ENCODE peak calls at places on chromosomes 12 and 14, in seven cellular contexts. One of them, this sample, is unnamed.
A peak's percentile ranks its signal among the peaks of the same experiment; 100 is the strongest.

GRCh38 chr12:118060301-118061010 is 523 bp downstream of the WSB2 start:
- DNase-seq in cardiac fibroblast: peak; percentile 45
- DNase-seq in tibial artery: peak; percentile 30
- DNase-seq in PC-3: peak; percentile 38
- DNase-seq in B cell: peak; percentile 29
- DNase-seq in glutamatergic neuron: peak; percentile 50
- DNase-seq in endothelial cell: peak; percentile 45
- DNase-seq in this sample: peak; percentile 44

GRCh38 chr12:12379831-12380730 is 23.2 kb downstream of the BORCS5 start:
- DNase-seq in endothelial cell: no peak
- DNase-seq in cardiac fibroblast: peak; percentile 32
- DNase-seq in PC-3: no peak
- DNase-seq in B cell: peak; percentile 29
- DNase-seq in glutamatergic neuron: no peak
- DNase-seq in tibial artery: no peak
- DNase-seq in this sample: peak; percentile 30

GRCh38 chr12:123949118-123949774 is 23.4 kb downstream of the CCDC92 start:
- DNase-seq in B cell: no peak
- DNase-seq in cardiac fibroblast: no peak
- DNase-seq in endothelial cell: no peak
- DNase-seq in tibial artery: no peak
- DNase-seq in glutamatergic neuron: peak; percentile 49
- DNase-seq in PC-3: no peak
- DNase-seq in this sample: no peak

GRCh38 chr12:93570552-93571359 is 1.7 kb upstream of the SOCS2 start:
- DNase-seq in cardiac fibroblast: peak; percentile 97
- DNase-seq in B cell: peak; percentile 83
- DNase-seq in glutamatergic neuron: peak; percentile 91
- DNase-seq in endothelial cell: peak; percentile 91
- DNase-seq in PC-3: peak; percentile 93
- DNase-seq in tibial artery: peak; percentile 91
- DNase-seq in this sample: peak; percentile 96

GRCh38 chr14:74609721-74610120 is 2.3 kb downstream of the LTBP2 start:
- DNase-seq in B cell: no peak
- DNase-seq in cardiac fibroblast: peak; percentile 32
- DNase-seq in PC-3: no peak
- DNase-seq in glutamatergic neuron: no peak
- DNase-seq in tibial artery: no peak
- DNase-seq in endothelial cell: no peak
- DNase-seq in this sample: no peak

GRCh38 chr14:104886690-104887622 is 21.9 kb downstream of the CEP170B start:
- DNase-seq in endothelial cell: peak; percentile 3
- DNase-seq in cardiac fibroblast: no peak
- DNase-seq in tibial artery: no peak
- DNase-seq in B cell: no peak
- DNase-seq in glutamatergic neuron: no peak
- DNase-seq in PC-3: no peak
- DNase-seq in this sample: no peak

GRCh38 chr12:60437297-60437696 is 841.5 kb downstream of the SLC16A7 start:
- DNase-seq in B cell: no peak
- DNase-seq in tibial artery: no peak
- DNase-seq in endothelial cell: no peak
- DNase-seq in cardiac fibroblast: no peak
- DNase-seq in glutamatergic neuron: no peak
- DNase-seq in PC-3: no peak
- DNase-seq in this sample: no peak

GRCh38 chr12:124698211-124698997 is 131.0 kb upstream of the NCOR2 start:
- DNase-seq in glutamatergic neuron: no peak
- DNase-seq in B cell: no peak
- DNase-seq in PC-3: no peak
- DNase-seq in cardiac fibroblast: peak; percentile 93
- DNase-seq in tibial artery: no peak
- DNase-seq in endothelial cell: no peak
- DNase-seq in this sample: no peak

GRCh38 chr14:83816755-83817154 is 1713.2 kb upstream of the FLRT2 start:
- DNase-seq in PC-3: peak; percentile 64
- DNase-seq in cardiac fibroblast: peak; percentile 32
- DNase-seq in glutamatergic neuron: no peak
- DNase-seq in tibial artery: no peak
- DNase-seq in B cell: no peak
- DNase-seq in endothelial cell: no peak
- DNase-seq in this sample: no peak

GRCh38 chr14:63727231-63727735 is 582 bp downstream of the SGPP1 start:
- DNase-seq in B cell: peak; percentile 24
- DNase-seq in endothelial cell: peak; percentile 57
- DNase-seq in tibial artery: peak; percentile 36
- DNase-seq in glutamatergic neuron: peak; percentile 58
- DNase-seq in PC-3: peak; percentile 15
- DNase-seq in cardiac fibroblast: peak; percentile 50
- DNase-seq in this sample: peak; percentile 17

GRCh38 chr12:50017047-50017446 is 8.2 kb downstream of the RACGAP1 start:
- DNase-seq in tibial artery: peak; percentile 77
- DNase-seq in glutamatergic neuron: no peak
- DNase-seq in cardiac fibroblast: peak; percentile 96
- DNase-seq in B cell: no peak
- DNase-seq in endothelial cell: no peak
- DNase-seq in PC-3: no peak
- DNase-seq in this sample: no peak

GRCh38 chr12:65200007-65200665 is 30.8 kb downstream of the LEMD3 start:
- DNase-seq in endothelial cell: no peak
- DNase-seq in PC-3: no peak
- DNase-seq in glutamatergic neuron: no peak
- DNase-seq in B cell: no peak
- DNase-seq in tibial artery: no peak
- DNase-seq in cardiac fibroblast: no peak
- DNase-seq in this sample: no peak

GRCh38 chr12:101759396-101760047 is 20.3 kb upstream of the SYCP3 start:
- DNase-seq in glutamatergic neuron: no peak
- DNase-seq in B cell: peak; percentile 28
- DNase-seq in cardiac fibroblast: peak; percentile 49
- DNase-seq in tibial artery: no peak
- DNase-seq in PC-3: peak; percentile 72
- DNase-seq in endothelial cell: no peak
- DNase-seq in this sample: no peak

DNA sequence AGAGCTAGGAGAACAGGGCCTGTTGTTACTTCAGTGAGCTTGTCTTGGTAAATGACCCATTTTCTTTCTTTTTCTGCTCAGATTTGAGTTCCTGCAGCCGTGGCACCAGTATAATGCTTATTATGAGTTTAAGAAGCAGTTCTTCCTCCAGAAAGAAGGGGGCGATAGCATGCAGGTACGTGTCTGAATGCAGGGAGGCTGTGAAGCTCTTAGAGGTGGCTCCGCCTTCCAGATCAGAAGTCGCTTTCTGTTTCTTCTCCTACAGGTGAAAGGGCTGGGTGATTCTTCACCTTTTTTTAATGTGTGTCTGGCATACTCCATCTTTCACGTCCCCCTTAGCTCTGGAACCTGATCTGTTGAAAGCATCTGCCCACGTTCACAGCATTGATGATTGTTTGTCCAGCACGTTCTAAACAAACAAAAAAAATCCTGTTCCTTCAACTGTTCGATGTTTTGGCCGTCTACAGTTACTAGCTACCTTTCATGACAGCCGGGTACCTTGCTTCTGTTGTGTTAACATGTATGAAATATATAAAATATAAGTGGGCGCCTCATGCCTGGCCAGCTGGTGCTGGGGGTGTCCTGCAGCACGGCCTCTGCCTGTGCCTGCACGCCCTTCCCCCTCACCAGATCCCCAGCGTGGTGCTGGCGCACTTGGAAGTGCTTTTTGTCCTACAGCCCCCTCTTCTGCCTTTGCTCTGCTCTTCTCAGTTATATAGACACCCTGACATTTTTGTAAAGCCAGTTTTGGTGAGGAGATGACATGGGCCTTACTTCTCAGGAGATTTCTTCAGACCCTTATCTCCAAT is 44.6 kb downstream of the SFSWAP start:
- DNase-seq in B cell: peak; percentile 80
- DNase-seq in PC-3: peak; percentile 61
- DNase-seq in cardiac fibroblast: peak; percentile 23
- DNase-seq in endothelial cell: no peak
- DNase-seq in tibial artery: no peak
- DNase-seq in glutamatergic neuron: no peak
- DNase-seq in this sample: peak; percentile 53
- TF ChIP-seq CTCF in B cell: peak; percentile 71
- TF ChIP-seq CTCF in PC-3: peak; percentile 78
- TF ChIP-seq CTCF in cardiac fibroblast: peak; percentile 38
- TF ChIP-seq CTCF in endothelial cell: peak; percentile 35
- TF ChIP-seq CTCF in tibial artery: no peak
- TF ChIP-seq CTCF in glutamatergic neuron: peak; percentile 47
- TF ChIP-seq CTCF in this sample: peak; percentile 56

DNA sequence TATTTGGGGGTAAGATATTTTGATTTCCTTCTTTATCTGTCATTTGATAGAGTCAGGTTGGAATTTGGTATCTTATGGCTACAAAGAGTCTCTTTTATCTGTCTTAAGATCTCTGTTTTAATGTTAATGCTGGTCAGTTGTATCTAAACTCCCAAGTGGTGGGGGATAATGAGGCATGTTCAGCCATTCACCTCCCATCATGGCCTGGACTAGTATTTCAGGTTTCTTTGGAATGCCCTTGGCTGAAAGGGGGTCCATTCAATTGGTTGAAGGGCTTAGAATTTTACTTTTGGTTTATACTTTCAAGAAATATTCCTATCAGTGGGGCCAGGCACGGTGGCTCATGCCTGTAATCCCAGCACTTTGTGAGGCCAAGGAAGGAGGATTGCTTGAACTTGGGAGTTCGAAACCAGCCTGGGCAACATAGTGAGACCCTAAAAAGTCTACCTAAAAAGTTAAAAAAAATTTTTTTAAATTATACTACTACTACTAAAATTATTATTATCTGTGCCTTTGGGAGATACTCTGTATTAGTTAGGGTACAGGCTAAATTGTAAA is 4.7 kb downstream of the DGLUCY start:
- DNase-seq in B cell: no peak
- DNase-seq in tibial artery: no peak
- DNase-seq in endothelial cell: no peak
- DNase-seq in cardiac fibroblast: no peak
- DNase-seq in glutamatergic neuron: no peak
- DNase-seq in PC-3: no peak
- DNase-seq in this sample: no peak
- TF ChIP-seq CTCF in B cell: no peak
- TF ChIP-seq CTCF in tibial artery: no peak
- TF ChIP-seq CTCF in endothelial cell: no peak
- TF ChIP-seq CTCF in cardiac fibroblast: no peak
- TF ChIP-seq CTCF in glutamatergic neuron: no peak
- TF ChIP-seq CTCF in PC-3: no peak
- TF ChIP-seq CTCF in this sample: no peak

DNA sequence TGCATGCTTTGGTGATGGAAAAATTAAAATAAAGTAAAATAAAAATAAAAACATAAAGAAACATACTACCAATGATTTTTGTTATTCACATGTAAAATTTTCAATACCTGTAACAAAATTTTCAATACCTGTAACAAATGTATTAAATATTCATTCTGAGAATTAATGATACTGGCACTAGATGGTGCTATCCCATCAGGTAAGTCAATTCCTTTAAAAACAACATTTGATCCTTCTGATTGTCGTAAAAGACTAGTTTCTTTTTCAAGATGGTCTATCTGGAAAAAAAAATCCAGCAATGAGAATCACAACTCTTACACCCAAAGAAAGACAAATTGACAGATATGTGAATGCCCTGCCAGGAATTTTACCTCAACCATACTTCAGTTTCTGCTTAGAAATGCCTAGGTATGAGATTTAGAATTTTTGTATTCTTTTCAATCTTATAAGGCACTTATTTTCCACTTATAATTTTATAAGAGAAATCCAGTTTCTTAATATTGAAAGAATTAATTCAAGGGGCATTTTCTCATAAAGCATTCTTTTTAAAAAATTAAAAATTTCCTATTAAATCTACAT is 30.7 kb downstream of the CEP290 start:
- DNase-seq in B cell: peak; percentile 10
- DNase-seq in PC-3: peak; percentile 76
- DNase-seq in endothelial cell: no peak
- DNase-seq in glutamatergic neuron: no peak
- DNase-seq in tibial artery: no peak
- DNase-seq in cardiac fibroblast: peak; percentile 68
- DNase-seq in this sample: no peak
- TF ChIP-seq CTCF in B cell: peak; percentile 42
- TF ChIP-seq CTCF in PC-3: peak; percentile 75
- TF ChIP-seq CTCF in endothelial cell: peak; percentile 19
- TF ChIP-seq CTCF in glutamatergic neuron: no peak
- TF ChIP-seq CTCF in tibial artery: peak; percentile 26
- TF ChIP-seq CTCF in cardiac fibroblast: peak; percentile 37
- TF ChIP-seq CTCF in this sample: peak; percentile 54

GRCh38 chr12:68154768-68155167 is 4.8 kb downstream of the IFNG start:
- DNase-seq in endothelial cell: no peak
- DNase-seq in cardiac fibroblast: no peak
- DNase-seq in PC-3: no peak
- DNase-seq in glutamatergic neuron: no peak
- DNase-seq in tibial artery: no peak
- DNase-seq in B cell: no peak
- DNase-seq in this sample: no peak

GRCh38 chr12:68162374-68162773 is 2.8 kb upstream of the IFNG start:
- DNase-seq in glutamatergic neuron: no peak
- DNase-seq in B cell: no peak
- DNase-seq in endothelial cell: no peak
- DNase-seq in cardiac fibroblast: no peak
- DNase-seq in tibial artery: no peak
- DNase-seq in PC-3: peak; percentile 39
- DNase-seq in this sample: no peak

GRCh38 chr12:68159681-68160304 is at the start of gene IFNG:
- DNase-seq in glutamatergic neuron: no peak
- DNase-seq in B cell: no peak
- DNase-seq in PC-3: no peak
- DNase-seq in tibial artery: no peak
- DNase-seq in cardiac fibroblast: no peak
- DNase-seq in endothelial cell: no peak
- DNase-seq in this sample: peak; percentile 42

GRCh38 chr12:68157295-68157871 is 2.2 kb downstream of the IFNG start:
- DNase-seq in PC-3: no peak
- DNase-seq in tibial artery: no peak
- DNase-seq in B cell: no peak
- DNase-seq in glutamatergic neuron: no peak
- DNase-seq in endothelial cell: no peak
- DNase-seq in cardiac fibroblast: no peak
- DNase-seq in this sample: peak; percentile 53

GRCh38 chr12:68158427-68158826 is 1.1 kb downstream of the IFNG start:
- DNase-seq in endothelial cell: peak; percentile 6
- DNase-seq in B cell: no peak
- DNase-seq in PC-3: peak; percentile 65
- DNase-seq in cardiac fibroblast: no peak
- DNase-seq in glutamatergic neuron: no peak
- DNase-seq in tibial artery: no peak
- DNase-seq in this sample: peak; percentile 57
- TF ChIP-seq CTCF in endothelial cell: peak; percentile 83
- TF ChIP-seq CTCF in B cell: peak; percentile 43
- TF ChIP-seq CTCF in PC-3: peak; percentile 77
- TF ChIP-seq CTCF in cardiac fibroblast: peak; percentile 41
- TF ChIP-seq CTCF in glutamatergic neuron: peak; percentile 68
- TF ChIP-seq CTCF in tibial artery: no peak
- TF ChIP-seq CTCF in this sample: peak; percentile 81